ENCODE peak calls at places on chromosomes 16 and 17, in eight cellular contexts. L is stimulated activated CD4-positive, alpha-beta T cell treated with anti-CD3 and anti-CD28 coated beads, Interleukin-12 subunit alpha, Interleukin-12 subunit beta, amount 100 ng/mL, for 48 hours; X is omental fat pad; I is fibroblast of mammary gland; J is left colon; H is astrocyte of the cerebellum; A is NCI-H2081; O is GM04504. K is an unnamed sample.

GRCh38 chr17:44216173-44216572 is 3.3 kb downstream of the UBTF start:
- DNase-seq in H (no peak), A (no peak), O (no peak), L (no peak), I (no peak), J (no peak), X (no peak), K (no peak)

GRCh38 chr16:30006095-30006473 is 4.7 kb downstream of the DOC2A start:
- DNase-seq in J (no peak), I (no peak), H (no peak), X (no peak), A (no peak), O (no peak), L (no peak), K (no peak)

GRCh38 chr16:87593710-87594258 is 8.5 kb upstream of the JPH3 start:
- DNase-seq in I (no peak), O (no peak), L (no peak), X (no peak), A (no peak), J (no peak), H (no peak), K (no peak)

GRCh38 chr16:1474796-1475551 is at the start of gene CLCN7:
- DNase-seq in I (peak), L (peak), X (peak), H (peak), O (peak), A (peak), J (peak), K (peak)

GRCh38 chr16:83389751-83390150 is 418.0 kb upstream of the HSBP1 start:
- DNase-seq in A (no peak), L (no peak), O (no peak), I (no peak), H (no peak), J (no peak), X (no peak), K (peak)

GRCh38 chr17:78818932-78819331 is 21.7 kb downstream of the USP36 start:
- DNase-seq in L (no peak), O (no peak), J (no peak), X (no peak), I (no peak), H (no peak), A (no peak), K (no peak)

GRCh38 chr16:13350000-13350399 is 448.6 kb downstream of the SHISA9 start:
- DNase-seq in J (no peak), L (no peak), O (no peak), A (no peak), X (no peak), I (no peak), H (no peak), K (no peak)

GRCh38 chr16:85400305-85401205 is 212.6 kb upstream of the GSE1 start:
- DNase-seq in I (no peak), L (no peak), H (no peak), O (no peak), A (no peak), J (no peak), X (no peak), K (no peak)

GRCh38 chr16:75011634-75012307 is 12.9 kb downstream of the ZNRF1 start:
- DNase-seq in I (peak), X (no peak), H (peak), A (no peak), L (peak), O (peak), J (no peak), K (no peak)

GRCh38 chr17:10776372-10776771 is 27.5 kb downstream of the TMEM238L start:
- DNase-seq in H (no peak), O (no peak), X (no peak), L (no peak), J (no peak), I (no peak), A (no peak), K (peak)

GRCh38 chr16:23373436-23374219 is 71.5 kb downstream of the SCNN1B start:
- DNase-seq in J (no peak), H (no peak), L (no peak), I (no peak), A (no peak), O (no peak), X (no peak), K (no peak)

GRCh38 chr17:39861235-39861634 is 2.9 kb downstream of the IKZF3 start:
- DNase-seq in J (no peak), A (no peak), I (no peak), H (no peak), X (no peak), O (no peak), L (no peak), K (no peak)

GRCh38 chr17:28421775-28422305 is 15.8 kb upstream of the SLC46A1 start:
- DNase-seq in O (no peak), X (no peak), A (no peak), L (no peak), I (no peak), H (no peak), J (no peak), K (no peak)

GRCh38 chr17:65557349-65558310 is 3.8 kb downstream of the AXIN2 start:
- DNase-seq in J (no peak), H (peak), I (peak), L (no peak), O (no peak), A (no peak), X (no peak), K (no peak)

GRCh38 chr16:76729525-76729924 is 452.3 kb downstream of the CNTNAP4 start:
- DNase-seq in A (peak), J (no peak), I (peak), L (no peak), H (no peak), O (no peak), X (no peak), K (peak)

GRCh38 chr16:70470927-70471341 is 16.5 kb downstream of the FCSK start:
- DNase-seq in H (no peak), L (no peak), O (no peak), I (no peak), J (no peak), X (no peak), A (no peak), K (peak)

GRCh38 chr16:62225675-62226074 is 189.4 kb upstream of the CDH8 start:
- DNase-seq in I (peak), J (peak), L (peak), O (no peak), H (peak), A (peak), X (peak), K (peak)

GRCh38 chr16:85479972-85480726 is 133.0 kb upstream of the GSE1 start:
- DNase-seq in O (no peak), L (no peak), H (no peak), I (no peak), X (no peak), J (peak), A (no peak), K (peak)

GRCh38 chr16:35210681-35211433 is 1751.4 kb downstream of the TP53TG3F start:
- DNase-seq in X (no peak), I (no peak), J (no peak), A (no peak), H (no peak), O (no peak), L (no peak), K (no peak)

GRCh38 chr17:39618252-39618913 is 8.4 kb upstream of the PPP1R1B start:
- DNase-seq in X (no peak), H (no peak), I (no peak), J (no peak), O (no peak), L (no peak), A (no peak), K (peak)

GRCh38 chr16:74372953-74373846 is 2.9 kb upstream of the NPIPB15 start:
- DNase-seq in X (no peak), O (no peak), J (no peak), A (no peak), L (no peak), H (no peak), I (no peak), K (peak)

GRCh38 chr17:64240741-64241347 is 22.2 kb downstream of the TEX2 start:
- DNase-seq in A (no peak), O (peak), I (peak), H (peak), L (no peak), X (no peak), J (peak), K (no peak)

GRCh38 chr17:9071921-9072503 is 50.7 kb downstream of the NTN1 start:
- DNase-seq in A (no peak), J (no peak), L (no peak), X (no peak), H (no peak), O (no peak), I (no peak), K (peak)

GRCh38 chr17:66691644-66692500 is 143.0 kb upstream of the CACNG5 start:
- DNase-seq in I (peak), X (no peak), J (no peak), H (peak), O (no peak), A (peak), L (no peak), K (peak)